ENCODE peak calls at places on chromosomes 4 and X, in five cellular contexts. One of them, this sample, is unnamed.

GRCh38 chr4:111512081-111512774 is 633.0 kb upstream of the FAM241A start:
- DNase-seq in fibroblast of the aortic adventitia: peak; percentile 91
- DNase-seq in BJ: peak; percentile 48
- DNase-seq in CD4-positive, alpha-beta memory T cell: no peak
- DNase-seq in left ventricle myocardium inferior: no peak
- DNase-seq in this sample: no peak

GRCh38 chr4:142817442-142817841 is 28.7 kb downstream of the INPP4B start:
- DNase-seq in CD4-positive, alpha-beta memory T cell: peak; percentile 34
- DNase-seq in fibroblast of the aortic adventitia: peak; percentile 98
- DNase-seq in BJ: peak; percentile 83
- DNase-seq in left ventricle myocardium inferior: no peak
- DNase-seq in this sample: peak; percentile 11

GRCh38 chrX:75989806-75990590 is 182.9 kb upstream of the PBDC1 start:
- DNase-seq in BJ: no peak
- DNase-seq in CD4-positive, alpha-beta memory T cell: no peak
- DNase-seq in left ventricle myocardium inferior: no peak
- DNase-seq in fibroblast of the aortic adventitia: no peak
- DNase-seq in this sample: no peak

GRCh38 chrX:7654316-7654715 is 188.7 kb upstream of the VCX start:
- DNase-seq in BJ: no peak
- DNase-seq in fibroblast of the aortic adventitia: no peak
- DNase-seq in left ventricle myocardium inferior: no peak
- DNase-seq in CD4-positive, alpha-beta memory T cell: no peak
- DNase-seq in this sample: no peak

GRCh38 chr4:108804648-108805273 is 41.9 kb upstream of the ETNPPL start:
- DNase-seq in fibroblast of the aortic adventitia: no peak
- DNase-seq in left ventricle myocardium inferior: no peak
- DNase-seq in BJ: no peak
- DNase-seq in CD4-positive, alpha-beta memory T cell: no peak
- DNase-seq in this sample: no peak

GRCh38 chrX:69182818-69183375 is 17.6 kb upstream of the PJA1 start:
- DNase-seq in left ventricle myocardium inferior: no peak
- DNase-seq in fibroblast of the aortic adventitia: no peak
- DNase-seq in BJ: no peak
- DNase-seq in CD4-positive, alpha-beta memory T cell: no peak
- DNase-seq in this sample: no peak

GRCh38 chr4:15805583-15806517 is 27.7 kb downstream of the CD38 start:
- DNase-seq in left ventricle myocardium inferior: no peak
- DNase-seq in BJ: no peak
- DNase-seq in fibroblast of the aortic adventitia: peak; percentile 77
- DNase-seq in CD4-positive, alpha-beta memory T cell: peak; percentile 53
- DNase-seq in this sample: peak; percentile 36

GRCh38 chr4:123659759-123660158 is 263.2 kb downstream of the SPRY1 start:
- DNase-seq in CD4-positive, alpha-beta memory T cell: no peak
- DNase-seq in fibroblast of the aortic adventitia: peak; percentile 12
- DNase-seq in left ventricle myocardium inferior: no peak
- DNase-seq in BJ: no peak
- DNase-seq in this sample: peak; percentile 6

GRCh38 chr4:133152330-133152791 is 3.3 kb downstream of the PCDH10 start:
- DNase-seq in left ventricle myocardium inferior: no peak
- DNase-seq in BJ: no peak
- DNase-seq in fibroblast of the aortic adventitia: no peak
- DNase-seq in CD4-positive, alpha-beta memory T cell: no peak
- DNase-seq in this sample: no peak

GRCh38 chrX:108020631-108021030 is 24.2 kb upstream of the VSIG1 start:
- DNase-seq in BJ: no peak
- DNase-seq in CD4-positive, alpha-beta memory T cell: peak; percentile 38
- DNase-seq in fibroblast of the aortic adventitia: peak; percentile 45
- DNase-seq in left ventricle myocardium inferior: no peak
- DNase-seq in this sample: no peak

GRCh38 chr4:55318541-55319129 is 27.4 kb upstream of the SRD5A3 start:
- DNase-seq in left ventricle myocardium inferior: no peak
- DNase-seq in BJ: no peak
- DNase-seq in CD4-positive, alpha-beta memory T cell: no peak
- DNase-seq in fibroblast of the aortic adventitia: no peak
- DNase-seq in this sample: no peak

GRCh38 chrX:5915783-5916182 is 312.9 kb downstream of the NLGN4X start:
- DNase-seq in CD4-positive, alpha-beta memory T cell: no peak
- DNase-seq in fibroblast of the aortic adventitia: no peak
- DNase-seq in BJ: no peak
- DNase-seq in left ventricle myocardium inferior: no peak
- DNase-seq in this sample: no peak

GRCh38 chr4:75555294-75556164 is at the start of gene ODAPH:
- DNase-seq in fibroblast of the aortic adventitia: no peak
- DNase-seq in BJ: no peak
- DNase-seq in left ventricle myocardium inferior: no peak
- DNase-seq in CD4-positive, alpha-beta memory T cell: peak; percentile 18
- DNase-seq in this sample: no peak

GRCh38 chr4:147829401-147830101 is 97.7 kb downstream of the ARHGAP10 start:
- DNase-seq in left ventricle myocardium inferior: peak; percentile 56
- DNase-seq in fibroblast of the aortic adventitia: peak; percentile 46
- DNase-seq in CD4-positive, alpha-beta memory T cell: no peak
- DNase-seq in BJ: no peak
- DNase-seq in this sample: no peak

GRCh38 chrX:154775611-154776349 is 13.1 kb downstream of the DKC1 start:
- DNase-seq in left ventricle myocardium inferior: peak; percentile 18
- DNase-seq in CD4-positive, alpha-beta memory T cell: no peak
- DNase-seq in BJ: no peak
- DNase-seq in fibroblast of the aortic adventitia: no peak
- DNase-seq in this sample: no peak

GRCh38 chr4:93384211-93384610 is 444.3 kb upstream of the ATOH1 start:
- DNase-seq in fibroblast of the aortic adventitia: no peak
- DNase-seq in left ventricle myocardium inferior: no peak
- DNase-seq in BJ: no peak
- DNase-seq in CD4-positive, alpha-beta memory T cell: no peak
- DNase-seq in this sample: no peak

GRCh38 chrX:11759461-11760311 is 1.6 kb downstream of the MSL3 start:
- DNase-seq in BJ: peak; percentile 62
- DNase-seq in fibroblast of the aortic adventitia: peak; percentile 93
- DNase-seq in CD4-positive, alpha-beta memory T cell: peak; percentile 83
- DNase-seq in left ventricle myocardium inferior: peak; percentile 73
- DNase-seq in this sample: peak; percentile 86

GRCh38 chr4:113872426-113873260 is 106.8 kb downstream of the ARSJ start:
- DNase-seq in fibroblast of the aortic adventitia: no peak
- DNase-seq in BJ: no peak
- DNase-seq in left ventricle myocardium inferior: no peak
- DNase-seq in CD4-positive, alpha-beta memory T cell: no peak
- DNase-seq in this sample: no peak

GRCh38 chr4:88219099-88219498 is 60.7 kb upstream of the ABCG2 start:
- DNase-seq in CD4-positive, alpha-beta memory T cell: peak; percentile 63
- DNase-seq in left ventricle myocardium inferior: no peak
- DNase-seq in fibroblast of the aortic adventitia: peak; percentile 79
- DNase-seq in BJ: no peak
- DNase-seq in this sample: peak; percentile 17

GRCh38 chrX:47502591-47503222 is 19.7 kb upstream of the ZNF41 start:
- DNase-seq in BJ: no peak
- DNase-seq in left ventricle myocardium inferior: no peak
- DNase-seq in fibroblast of the aortic adventitia: peak; percentile 85
- DNase-seq in CD4-positive, alpha-beta memory T cell: no peak
- DNase-seq in this sample: no peak

GRCh38 chrX:130301405-130301804 is 32.7 kb upstream of the ZNF280C start:
- DNase-seq in left ventricle myocardium inferior: no peak
- DNase-seq in CD4-positive, alpha-beta memory T cell: no peak
- DNase-seq in fibroblast of the aortic adventitia: no peak
- DNase-seq in BJ: no peak
- DNase-seq in this sample: no peak

GRCh38 chrX:102155806-102156179 is at the start of gene BEX5:
- DNase-seq in fibroblast of the aortic adventitia: no peak
- DNase-seq in left ventricle myocardium inferior: peak; percentile 28
- DNase-seq in CD4-positive, alpha-beta memory T cell: peak; percentile 65
- DNase-seq in BJ: no peak
- DNase-seq in this sample: no peak

GRCh38 chrX:102154218-102154860 is 1.4 kb downstream of the BEX5 start:
- DNase-seq in left ventricle myocardium inferior: no peak
- DNase-seq in fibroblast of the aortic adventitia: no peak
- DNase-seq in CD4-positive, alpha-beta memory T cell: peak; percentile 6
- DNase-seq in BJ: no peak
- DNase-seq in this sample: no peak

GRCh38 chrX:102154900-102155805 is 624 bp downstream of the BEX5 start:
- DNase-seq in CD4-positive, alpha-beta memory T cell: peak; percentile 38
- DNase-seq in fibroblast of the aortic adventitia: no peak
- DNase-seq in left ventricle myocardium inferior: no peak
- DNase-seq in BJ: no peak
- DNase-seq in this sample: no peak
- H3K4me3 ChIP-seq in CD4-positive, alpha-beta memory T cell: peak overlapping the region; percentile 74
- H3K4me3 ChIP-seq in fibroblast of the aortic adventitia: no peak overlapping the region
- H3K4me3 ChIP-seq in left ventricle myocardium inferior: peak overlapping the region; percentile 63
- H3K4me3 ChIP-seq in BJ: no peak overlapping the region
- H3K4me3 ChIP-seq in this sample: no peak overlapping the region

DNA sequence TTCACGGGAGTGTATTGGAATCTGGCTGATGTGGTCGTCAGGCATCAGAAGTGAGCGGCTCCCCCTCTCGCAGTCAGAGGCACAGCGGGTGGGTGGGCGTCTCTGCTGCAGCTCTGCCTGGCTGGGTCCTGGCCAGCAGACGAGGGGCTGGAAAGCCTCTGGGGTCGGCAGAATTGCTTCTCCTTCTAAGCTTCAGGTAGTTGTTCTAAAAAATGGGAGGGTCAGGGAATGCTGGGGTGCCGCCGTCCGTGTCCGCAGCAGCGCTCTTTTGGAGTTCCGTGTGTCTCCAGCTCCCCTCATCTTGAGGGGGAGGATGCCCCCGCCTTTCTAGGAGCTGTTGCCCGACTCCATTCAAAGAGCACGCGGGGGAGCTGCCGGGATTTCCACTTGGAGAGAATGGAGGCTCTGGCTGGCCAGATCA is 70.2 kb upstream of the HGFAC start:
- DNase-seq in left ventricle myocardium inferior: no peak
- DNase-seq in BJ: no peak
- DNase-seq in CD4-positive, alpha-beta memory T cell: no peak
- DNase-seq in fibroblast of the aortic adventitia: no peak
- DNase-seq in this sample: no peak
- H3K4me3 ChIP-seq in left ventricle myocardium inferior: peak overlapping the region; percentile 60
- H3K4me3 ChIP-seq in BJ: no peak overlapping the region
- H3K4me3 ChIP-seq in CD4-positive, alpha-beta memory T cell: no peak overlapping the region
- H3K4me3 ChIP-seq in fibroblast of the aortic adventitia: peak overlapping the region; percentile 25
- H3K4me3 ChIP-seq in this sample: no peak overlapping the region

GRCh38 chrX:21978346-21978745 is 37.8 kb downstream of the SMS start:
- DNase-seq in BJ: no peak
- DNase-seq in CD4-positive, alpha-beta memory T cell: no peak
- DNase-seq in fibroblast of the aortic adventitia: no peak
- DNase-seq in left ventricle myocardium inferior: no peak
- DNase-seq in this sample: no peak
- H3K4me3 ChIP-seq in BJ: no peak overlapping the region
- H3K4me3 ChIP-seq in CD4-positive, alpha-beta memory T cell: no peak overlapping the region
- H3K4me3 ChIP-seq in fibroblast of the aortic adventitia: no peak overlapping the region
- H3K4me3 ChIP-seq in left ventricle myocardium inferior: no peak overlapping the region
- H3K4me3 ChIP-seq in this sample: no peak overlapping the region

DNA sequence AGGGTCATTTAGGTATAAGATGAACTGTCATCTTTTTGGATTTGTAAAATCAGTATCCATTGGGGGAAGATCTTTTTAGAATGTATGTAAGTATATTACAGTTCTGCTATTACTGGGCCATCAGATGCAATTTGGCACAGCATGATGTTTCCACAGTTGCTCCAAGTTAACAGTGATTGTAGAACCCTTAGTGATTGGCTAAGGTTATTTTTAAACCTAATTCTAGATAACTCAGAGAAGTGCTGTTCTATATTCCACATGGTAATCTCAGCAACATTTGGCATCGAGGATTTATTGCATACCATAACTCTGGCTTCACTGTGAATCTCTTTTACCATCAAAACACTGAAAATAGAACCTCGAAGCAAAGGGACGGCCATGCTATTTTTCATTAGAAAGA is 215.7 kb upstream of the HAND2 start:
- DNase-seq in fibroblast of the aortic adventitia: no peak
- DNase-seq in CD4-positive, alpha-beta memory T cell: no peak
- DNase-seq in BJ: no peak
- DNase-seq in left ventricle myocardium inferior: no peak
- DNase-seq in this sample: no peak
- H3K4me3 ChIP-seq in fibroblast of the aortic adventitia: no peak overlapping the region
- H3K4me3 ChIP-seq in CD4-positive, alpha-beta memory T cell: no peak overlapping the region
- H3K4me3 ChIP-seq in BJ: no peak overlapping the region
- H3K4me3 ChIP-seq in left ventricle myocardium inferior: peak overlapping the region; percentile 48
- H3K4me3 ChIP-seq in this sample: no peak overlapping the region

GRCh38 chr4:2672700-2673099 is 83.4 kb downstream of the TNIP2 start:
- DNase-seq in BJ: no peak
- DNase-seq in left ventricle myocardium inferior: no peak
- DNase-seq in fibroblast of the aortic adventitia: no peak
- DNase-seq in CD4-positive, alpha-beta memory T cell: no peak
- DNase-seq in this sample: no peak
- H3K4me3 ChIP-seq in BJ: no peak overlapping the region
- H3K4me3 ChIP-seq in left ventricle myocardium inferior: no peak overlapping the region
- H3K4me3 ChIP-seq in fibroblast of the aortic adventitia: no peak overlapping the region
- H3K4me3 ChIP-seq in CD4-positive, alpha-beta memory T cell: no peak overlapping the region
- H3K4me3 ChIP-seq in this sample: no peak overlapping the region

GRCh38 chrX:73922856-73923429 is 359.9 kb downstream of the CHIC1 start:
- DNase-seq in CD4-positive, alpha-beta memory T cell: no peak
- DNase-seq in fibroblast of the aortic adventitia: peak; percentile 22
- DNase-seq in BJ: no peak
- DNase-seq in left ventricle myocardium inferior: no peak
- DNase-seq in this sample: no peak

GRCh38 chrX:73916489-73916888 is 353.5 kb downstream of the CHIC1 start:
- DNase-seq in left ventricle myocardium inferior: no peak
- DNase-seq in CD4-positive, alpha-beta memory T cell: no peak
- DNase-seq in fibroblast of the aortic adventitia: no peak
- DNase-seq in BJ: no peak
- DNase-seq in this sample: no peak

GRCh38 chrX:73913580-73913979 is 350.6 kb downstream of the CHIC1 start:
- DNase-seq in fibroblast of the aortic adventitia: peak; percentile 65
- DNase-seq in BJ: no peak
- DNase-seq in left ventricle myocardium inferior: no peak
- DNase-seq in CD4-positive, alpha-beta memory T cell: no peak
- DNase-seq in this sample: no peak

GRCh38 chrX:73916931-73917657 is 354.1 kb downstream of the CHIC1 start:
- DNase-seq in fibroblast of the aortic adventitia: peak; percentile 94
- DNase-seq in left ventricle myocardium inferior: no peak
- DNase-seq in BJ: peak; percentile 59
- DNase-seq in CD4-positive, alpha-beta memory T cell: no peak
- DNase-seq in this sample: no peak
- H3K4me3 ChIP-seq in fibroblast of the aortic adventitia: no peak overlapping the region
- H3K4me3 ChIP-seq in left ventricle myocardium inferior: no peak overlapping the region
- H3K4me3 ChIP-seq in BJ: no peak overlapping the region
- H3K4me3 ChIP-seq in CD4-positive, alpha-beta memory T cell: no peak overlapping the region
- H3K4me3 ChIP-seq in this sample: no peak overlapping the region

GRCh38 chr4:4859010-4859798 is at the start of gene MSX1:
- DNase-seq in BJ: no peak
- DNase-seq in left ventricle myocardium inferior: peak; percentile 87
- DNase-seq in CD4-positive, alpha-beta memory T cell: no peak
- DNase-seq in fibroblast of the aortic adventitia: peak; percentile 83
- DNase-seq in this sample: peak; percentile 12

GRCh38 chr4:4860381-4860802 is 927 bp downstream of the MSX1 start:
- DNase-seq in left ventricle myocardium inferior: no peak
- DNase-seq in fibroblast of the aortic adventitia: peak; percentile 48
- DNase-seq in BJ: no peak
- DNase-seq in CD4-positive, alpha-beta memory T cell: no peak
- DNase-seq in this sample: no peak

GRCh38 chr4:4858527-4858926 is 938 bp upstream of the MSX1 start:
- DNase-seq in BJ: no peak
- DNase-seq in fibroblast of the aortic adventitia: no peak
- DNase-seq in left ventricle myocardium inferior: no peak
- DNase-seq in CD4-positive, alpha-beta memory T cell: no peak
- DNase-seq in this sample: no peak

GRCh38 chr4:4860803-4861591 is 1.5 kb downstream of the MSX1 start:
- DNase-seq in CD4-positive, alpha-beta memory T cell: no peak
- DNase-seq in BJ: no peak
- DNase-seq in left ventricle myocardium inferior: peak; percentile 31
- DNase-seq in fibroblast of the aortic adventitia: peak; percentile 46
- DNase-seq in this sample: no peak

GRCh38 chr4:4859799-4860380 is 425 bp downstream of the MSX1 start:
- DNase-seq in fibroblast of the aortic adventitia: no peak
- DNase-seq in BJ: no peak
- DNase-seq in CD4-positive, alpha-beta memory T cell: no peak
- DNase-seq in left ventricle myocardium inferior: no peak
- DNase-seq in this sample: no peak
- H3K4me3 ChIP-seq in fibroblast of the aortic adventitia: peak overlapping the region; percentile 94
- H3K4me3 ChIP-seq in BJ: peak overlapping the region; percentile 69
- H3K4me3 ChIP-seq in CD4-positive, alpha-beta memory T cell: peak overlapping the region; percentile 50
- H3K4me3 ChIP-seq in left ventricle myocardium inferior: peak overlapping the region; percentile 89
- H3K4me3 ChIP-seq in this sample: no peak overlapping the region

GRCh38 chr4:173503330-173504180 is 26.5 kb downstream of the HAND2 start:
- DNase-seq in left ventricle myocardium inferior: no peak
- DNase-seq in CD4-positive, alpha-beta memory T cell: no peak
- DNase-seq in BJ: no peak
- DNase-seq in fibroblast of the aortic adventitia: no peak
- DNase-seq in this sample: no peak
- H3K4me3 ChIP-seq in left ventricle myocardium inferior: no peak overlapping the region
- H3K4me3 ChIP-seq in CD4-positive, alpha-beta memory T cell: no peak overlapping the region
- H3K4me3 ChIP-seq in BJ: no peak overlapping the region
- H3K4me3 ChIP-seq in fibroblast of the aortic adventitia: no peak overlapping the region
- H3K4me3 ChIP-seq in this sample: no peak overlapping the region

This sample was measured in HL-60.